ENCODE peak calls at places on chromosome 20, in nine cellular contexts. One of them, this sample, is unnamed.

GRCh38 chr20:34254979-34255378 is 13.8 kb downstream of the ASIP start:
- DNase-seq in endodermal cell: no peak
- DNase-seq in neural progenitor cell: no peak
- DNase-seq in neural crest cell: no peak
- DNase-seq in cardiac fibroblast: no peak
- DNase-seq in PC-3: no peak
- DNase-seq in retinal pigment epithelial cell: no peak
- DNase-seq in RWPE1: no peak
- DNase-seq in IMR-90: no peak
- DNase-seq in this sample: no peak

GRCh38 chr20:35661013-35661412 is 3.7 kb downstream of the CPNE1 start:
- DNase-seq in endodermal cell: no peak
- DNase-seq in neural progenitor cell: no peak
- DNase-seq in neural crest cell: no peak
- DNase-seq in cardiac fibroblast: peak
- DNase-seq in PC-3: peak
- DNase-seq in retinal pigment epithelial cell: no peak
- DNase-seq in RWPE1: peak
- DNase-seq in IMR-90: no peak
- DNase-seq in this sample: no peak

GRCh38 chr20:408843-409696 is 971 bp downstream of the RBCK1 start:
- DNase-seq in endodermal cell: peak
- DNase-seq in neural progenitor cell: peak
- DNase-seq in neural crest cell: no peak
- DNase-seq in cardiac fibroblast: no peak
- DNase-seq in PC-3: no peak
- DNase-seq in retinal pigment epithelial cell: no peak
- DNase-seq in RWPE1: no peak
- DNase-seq in IMR-90: no peak
- DNase-seq in this sample: no peak

GRCh38 chr20:62195736-62196135 is 12.9 kb downstream of the MTG2 start:
- DNase-seq in endodermal cell: no peak
- DNase-seq in neural progenitor cell: no peak
- DNase-seq in neural crest cell: no peak
- DNase-seq in cardiac fibroblast: no peak
- DNase-seq in PC-3: no peak
- DNase-seq in retinal pigment epithelial cell: no peak
- DNase-seq in RWPE1: no peak
- DNase-seq in IMR-90: no peak
- DNase-seq in this sample: peak

GRCh38 chr20:50850721-50851286 is 55.9 kb downstream of the BCAS4 start:
- DNase-seq in endodermal cell: peak
- DNase-seq in neural progenitor cell: peak
- DNase-seq in neural crest cell: no peak
- DNase-seq in cardiac fibroblast: no peak
- DNase-seq in PC-3: no peak
- DNase-seq in retinal pigment epithelial cell: peak
- DNase-seq in RWPE1: no peak
- DNase-seq in IMR-90: no peak
- DNase-seq in this sample: no peak

GRCh38 chr20:40966516-40967185 is 62.0 kb upstream of the TOP1 start:
- DNase-seq in endodermal cell: no peak
- DNase-seq in neural progenitor cell: no peak
- DNase-seq in neural crest cell: no peak
- DNase-seq in cardiac fibroblast: no peak
- DNase-seq in PC-3: no peak
- DNase-seq in retinal pigment epithelial cell: no peak
- DNase-seq in RWPE1: no peak
- DNase-seq in IMR-90: no peak
- DNase-seq in this sample: no peak

GRCh38 chr20:62362590-62362940 is 4.5 kb downstream of the LAMA5 start:
- DNase-seq in endodermal cell: no peak
- DNase-seq in neural progenitor cell: no peak
- DNase-seq in neural crest cell: no peak
- DNase-seq in cardiac fibroblast: no peak
- DNase-seq in PC-3: no peak
- DNase-seq in retinal pigment epithelial cell: no peak
- DNase-seq in RWPE1: no peak
- DNase-seq in IMR-90: no peak
- DNase-seq in this sample: peak

GRCh38 chr20:44309763-44310663 is 989 bp downstream of the FITM2 start:
- DNase-seq in endodermal cell: no peak
- DNase-seq in neural progenitor cell: peak
- DNase-seq in neural crest cell: no peak
- DNase-seq in cardiac fibroblast: peak
- DNase-seq in PC-3: peak
- DNase-seq in retinal pigment epithelial cell: no peak
- DNase-seq in RWPE1: no peak
- DNase-seq in IMR-90: peak
- DNase-seq in this sample: peak

GRCh38 chr20:41563087-41563486 is 55.1 kb downstream of the CHD6 start:
- DNase-seq in endodermal cell: no peak
- DNase-seq in neural progenitor cell: no peak
- DNase-seq in neural crest cell: no peak
- DNase-seq in cardiac fibroblast: peak
- DNase-seq in PC-3: no peak
- DNase-seq in retinal pigment epithelial cell: no peak
- DNase-seq in RWPE1: no peak
- DNase-seq in IMR-90: peak
- DNase-seq in this sample: no peak

GRCh38 chr20:62219101-62219991 is 732 bp downstream of the HRH3 start:
- DNase-seq in endodermal cell: peak
- DNase-seq in neural progenitor cell: peak
- DNase-seq in neural crest cell: no peak
- DNase-seq in cardiac fibroblast: peak
- DNase-seq in PC-3: no peak
- DNase-seq in retinal pigment epithelial cell: no peak
- DNase-seq in RWPE1: no peak
- DNase-seq in IMR-90: no peak
- DNase-seq in this sample: peak

DNA sequence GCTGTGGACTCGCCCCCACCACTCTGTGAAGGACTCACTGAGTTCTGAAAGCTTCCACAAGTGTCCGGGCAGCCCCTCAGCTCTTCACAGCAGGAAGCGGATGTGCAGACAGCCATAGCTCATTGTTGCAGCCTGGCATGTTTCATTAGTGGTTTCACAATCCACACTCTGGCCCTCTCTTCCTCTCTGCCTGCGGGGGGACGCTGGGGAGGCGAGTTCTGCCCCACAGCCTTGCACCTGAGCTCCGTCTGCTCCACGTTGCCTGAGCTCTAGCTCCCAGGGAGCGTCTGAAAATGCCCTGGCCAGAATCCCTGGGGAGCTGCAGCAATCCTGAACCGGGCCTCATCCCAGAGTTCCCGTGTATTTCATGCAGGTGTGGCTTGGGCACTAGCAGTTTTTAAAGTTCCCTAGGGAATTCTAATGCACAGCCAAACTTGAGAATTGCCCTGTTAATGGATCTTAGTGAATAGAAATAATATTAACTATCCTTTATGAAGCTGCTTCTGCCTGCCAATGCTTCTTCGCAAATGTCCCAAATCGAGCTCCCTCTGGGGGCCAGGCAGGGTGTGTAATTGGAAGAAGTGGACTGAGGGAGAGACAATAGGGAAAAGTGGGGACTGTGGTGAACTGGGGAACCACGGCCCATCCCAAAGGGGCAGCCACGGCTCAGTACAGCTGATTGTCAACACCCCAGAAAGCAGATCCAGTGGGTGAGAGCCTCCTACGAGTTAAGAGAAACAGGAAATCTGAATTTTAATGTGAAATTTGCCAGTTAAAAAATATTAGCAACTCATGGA is 51.5 kb downstream of the CTCFL start:
- DNase-seq in endodermal cell: peak
- DNase-seq in neural progenitor cell: no peak
- DNase-seq in neural crest cell: no peak
- DNase-seq in cardiac fibroblast: peak
- DNase-seq in PC-3: no peak
- DNase-seq in retinal pigment epithelial cell: no peak
- DNase-seq in RWPE1: no peak
- DNase-seq in IMR-90: no peak
- DNase-seq in this sample: peak
- TF ChIP-seq CTCF in endodermal cell: peak
- TF ChIP-seq CTCF in neural progenitor cell: no peak
- TF ChIP-seq CTCF in neural crest cell: no peak
- TF ChIP-seq CTCF in cardiac fibroblast: no peak
- TF ChIP-seq CTCF in PC-3: peak
- TF ChIP-seq CTCF in retinal pigment epithelial cell: no peak
- TF ChIP-seq CTCF in RWPE1: no peak
- TF ChIP-seq CTCF in IMR-90: no peak
- TF ChIP-seq CTCF in this sample: no peak

GRCh38 chr20:32191422-32191821 is 16.1 kb downstream of the PLAGL2 start:
- DNase-seq in endodermal cell: no peak
- DNase-seq in neural progenitor cell: no peak
- DNase-seq in neural crest cell: no peak
- DNase-seq in cardiac fibroblast: no peak
- DNase-seq in PC-3: no peak
- DNase-seq in retinal pigment epithelial cell: no peak
- DNase-seq in RWPE1: no peak
- DNase-seq in IMR-90: no peak
- DNase-seq in this sample: peak
- TF ChIP-seq CTCF in endodermal cell: no peak
- TF ChIP-seq CTCF in neural progenitor cell: no peak
- TF ChIP-seq CTCF in neural crest cell: no peak
- TF ChIP-seq CTCF in cardiac fibroblast: no peak
- TF ChIP-seq CTCF in PC-3: no peak
- TF ChIP-seq CTCF in retinal pigment epithelial cell: no peak
- TF ChIP-seq CTCF in RWPE1: no peak
- TF ChIP-seq CTCF in IMR-90: no peak
- TF ChIP-seq CTCF in this sample: no peak

GRCh38 chr20:38334016-38334415 is 12.3 kb upstream of the LBP start:
- DNase-seq in endodermal cell: no peak
- DNase-seq in neural progenitor cell: no peak
- DNase-seq in neural crest cell: no peak
- DNase-seq in cardiac fibroblast: no peak
- DNase-seq in PC-3: no peak
- DNase-seq in retinal pigment epithelial cell: no peak
- DNase-seq in RWPE1: no peak
- DNase-seq in IMR-90: no peak
- DNase-seq in this sample: no peak

GRCh38 chr20:38339993-38340392 is 6.3 kb upstream of the LBP start:
- DNase-seq in endodermal cell: no peak
- DNase-seq in neural progenitor cell: no peak
- DNase-seq in neural crest cell: no peak
- DNase-seq in cardiac fibroblast: no peak
- DNase-seq in PC-3: no peak
- DNase-seq in retinal pigment epithelial cell: no peak
- DNase-seq in RWPE1: no peak
- DNase-seq in IMR-90: no peak
- DNase-seq in this sample: no peak

GRCh38 chr20:38338849-38339520 is 7.3 kb upstream of the LBP start:
- DNase-seq in endodermal cell: peak
- DNase-seq in neural progenitor cell: peak
- DNase-seq in neural crest cell: no peak
- DNase-seq in cardiac fibroblast: peak
- DNase-seq in PC-3: peak
- DNase-seq in retinal pigment epithelial cell: no peak
- DNase-seq in RWPE1: peak
- DNase-seq in IMR-90: no peak
- DNase-seq in this sample: no peak

GRCh38 chr20:38340693-38341092 is 5.6 kb upstream of the LBP start:
- DNase-seq in endodermal cell: no peak
- DNase-seq in neural progenitor cell: no peak
- DNase-seq in neural crest cell: no peak
- DNase-seq in cardiac fibroblast: no peak
- DNase-seq in PC-3: no peak
- DNase-seq in retinal pigment epithelial cell: no peak
- DNase-seq in RWPE1: no peak
- DNase-seq in IMR-90: no peak
- DNase-seq in this sample: no peak

GRCh38 chr20:38337561-38338140 is 8.6 kb upstream of the LBP start:
- DNase-seq in endodermal cell: peak
- DNase-seq in neural progenitor cell: peak
- DNase-seq in neural crest cell: peak
- DNase-seq in cardiac fibroblast: peak
- DNase-seq in PC-3: peak
- DNase-seq in retinal pigment epithelial cell: no peak
- DNase-seq in RWPE1: peak
- DNase-seq in IMR-90: no peak
- DNase-seq in this sample: peak
- TF ChIP-seq CTCF in endodermal cell: peak
- TF ChIP-seq CTCF in neural progenitor cell: peak
- TF ChIP-seq CTCF in neural crest cell: peak
- TF ChIP-seq CTCF in cardiac fibroblast: peak
- TF ChIP-seq CTCF in PC-3: peak
- TF ChIP-seq CTCF in retinal pigment epithelial cell: peak
- TF ChIP-seq CTCF in RWPE1: no peak
- TF ChIP-seq CTCF in IMR-90: peak
- TF ChIP-seq CTCF in this sample: peak

GRCh38 chr20:23058240-23058639 is 8.8 kb upstream of the THBD start:
- DNase-seq in endodermal cell: no peak
- DNase-seq in neural progenitor cell: no peak
- DNase-seq in neural crest cell: no peak
- DNase-seq in cardiac fibroblast: no peak
- DNase-seq in PC-3: no peak
- DNase-seq in retinal pigment epithelial cell: no peak
- DNase-seq in RWPE1: no peak
- DNase-seq in IMR-90: no peak
- DNase-seq in this sample: no peak
- TF ChIP-seq CTCF in endodermal cell: peak
- TF ChIP-seq CTCF in neural progenitor cell: no peak
- TF ChIP-seq CTCF in neural crest cell: no peak
- TF ChIP-seq CTCF in cardiac fibroblast: peak
- TF ChIP-seq CTCF in PC-3: peak
- TF ChIP-seq CTCF in retinal pigment epithelial cell: peak
- TF ChIP-seq CTCF in RWPE1: no peak
- TF ChIP-seq CTCF in IMR-90: peak
- TF ChIP-seq CTCF in this sample: no peak

GRCh38 chr20:59931511-59932312 is 1.7 kb downstream of the SYCP2 start:
- DNase-seq in endodermal cell: no peak
- DNase-seq in neural progenitor cell: no peak
- DNase-seq in neural crest cell: no peak
- DNase-seq in cardiac fibroblast: no peak
- DNase-seq in PC-3: no peak
- DNase-seq in retinal pigment epithelial cell: no peak
- DNase-seq in RWPE1: no peak
- DNase-seq in IMR-90: no peak
- DNase-seq in this sample: no peak
- TF ChIP-seq CTCF in endodermal cell: no peak
- TF ChIP-seq CTCF in neural progenitor cell: no peak
- TF ChIP-seq CTCF in neural crest cell: no peak
- TF ChIP-seq CTCF in cardiac fibroblast: no peak
- TF ChIP-seq CTCF in PC-3: no peak
- TF ChIP-seq CTCF in retinal pigment epithelial cell: no peak
- TF ChIP-seq CTCF in RWPE1: no peak
- TF ChIP-seq CTCF in IMR-90: no peak
- TF ChIP-seq CTCF in this sample: no peak

DNA sequence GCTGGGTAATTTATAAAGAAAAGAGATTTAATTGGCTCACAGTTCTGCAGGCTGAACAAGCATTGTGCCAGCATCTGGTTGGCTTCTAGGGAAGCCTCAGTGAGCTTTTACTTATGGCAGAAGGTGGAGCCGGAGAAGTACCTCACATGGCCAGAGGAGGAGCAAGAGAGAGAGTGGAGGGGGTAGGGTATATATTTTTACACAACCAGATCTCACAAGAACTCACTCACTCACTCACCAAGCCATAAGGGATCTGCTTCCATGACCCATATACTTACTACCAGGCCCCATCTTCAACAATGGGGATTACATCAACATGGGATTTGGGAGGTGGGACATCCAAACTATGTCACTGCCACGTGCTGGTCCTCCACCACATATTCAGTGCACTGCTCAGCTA is 152.6 kb upstream of the PRND start:
- DNase-seq in endodermal cell: peak
- DNase-seq in neural progenitor cell: no peak
- DNase-seq in neural crest cell: no peak
- DNase-seq in cardiac fibroblast: no peak
- DNase-seq in PC-3: no peak
- DNase-seq in retinal pigment epithelial cell: no peak
- DNase-seq in RWPE1: no peak
- DNase-seq in IMR-90: no peak
- DNase-seq in this sample: peak
- TF ChIP-seq CTCF in endodermal cell: peak
- TF ChIP-seq CTCF in neural progenitor cell: peak
- TF ChIP-seq CTCF in neural crest cell: peak
- TF ChIP-seq CTCF in cardiac fibroblast: peak
- TF ChIP-seq CTCF in PC-3: peak
- TF ChIP-seq CTCF in retinal pigment epithelial cell: peak
- TF ChIP-seq CTCF in RWPE1: no peak
- TF ChIP-seq CTCF in IMR-90: peak
- TF ChIP-seq CTCF in this sample: peak